ENCODE peak calls at places on chromosomes 5 and 9, in six cellular contexts. One of them, this sample, is unnamed.

GRCh38 chr5:142783601-142784291 is 13.6 kb downstream of the ARHGAP26 start:
- DNase-seq in IMR-90: no peak
- DNase-seq in right lobe of liver: no peak
- DNase-seq in GM12878: peak; percentile 52
- DNase-seq in endothelial cell of umbilical vein: no peak
- DNase-seq in A549: no peak
- DNase-seq in this sample: no peak

GRCh38 chr9:35660966-35661413 is 2.9 kb downstream of the CCDC107 start:
- DNase-seq in A549: peak; percentile 68
- DNase-seq in IMR-90: peak; percentile 62
- DNase-seq in GM12878: no peak
- DNase-seq in endothelial cell of umbilical vein: no peak
- DNase-seq in right lobe of liver: no peak
- DNase-seq in this sample: no peak

GRCh38 chr5:95664204-95664786 is 17.7 kb downstream of the RFESD start:
- DNase-seq in GM12878: peak; percentile 11
- DNase-seq in IMR-90: peak; percentile 49
- DNase-seq in endothelial cell of umbilical vein: peak; percentile 74
- DNase-seq in right lobe of liver: no peak
- DNase-seq in A549: no peak
- DNase-seq in this sample: peak; percentile 78

GRCh38 chr9:130995399-130995941 is 13.5 kb upstream of the LAMC3 start:
- DNase-seq in endothelial cell of umbilical vein: peak; percentile 18
- DNase-seq in A549: peak; percentile 63
- DNase-seq in right lobe of liver: no peak
- DNase-seq in IMR-90: peak; percentile 56
- DNase-seq in GM12878: no peak
- DNase-seq in this sample: peak; percentile 19

GRCh38 chr5:129459485-129460120 is 495 bp upstream of the ADAMTS19 start:
- DNase-seq in GM12878: no peak
- DNase-seq in A549: peak; percentile 5
- DNase-seq in IMR-90: peak; percentile 4
- DNase-seq in right lobe of liver: peak; percentile 41
- DNase-seq in endothelial cell of umbilical vein: peak; percentile 23
- DNase-seq in this sample: peak; percentile 14

GRCh38 chr9:38263534-38263933 is 129.0 kb upstream of the ALDH1B1 start:
- DNase-seq in endothelial cell of umbilical vein: peak; percentile 53
- DNase-seq in IMR-90: peak; percentile 48
- DNase-seq in right lobe of liver: no peak
- DNase-seq in GM12878: no peak
- DNase-seq in A549: peak; percentile 49
- DNase-seq in this sample: no peak

GRCh38 chr5:88275574-88275973 is 6.9 kb upstream of the TMEM161B start:
- DNase-seq in IMR-90: no peak
- DNase-seq in endothelial cell of umbilical vein: no peak
- DNase-seq in GM12878: no peak
- DNase-seq in A549: no peak
- DNase-seq in right lobe of liver: no peak
- DNase-seq in this sample: no peak

GRCh38 chr9:108162664-108163063 is 673.1 kb upstream of the KLF4 start:
- DNase-seq in IMR-90: peak; percentile 80
- DNase-seq in GM12878: no peak
- DNase-seq in endothelial cell of umbilical vein: no peak
- DNase-seq in A549: peak; percentile 7
- DNase-seq in right lobe of liver: no peak
- DNase-seq in this sample: no peak

GRCh38 chr9:97307091-97307490 is 368 bp upstream of the CCDC180 start:
- DNase-seq in GM12878: no peak
- DNase-seq in IMR-90: peak; percentile 57
- DNase-seq in right lobe of liver: peak; percentile 62
- DNase-seq in endothelial cell of umbilical vein: peak; percentile 66
- DNase-seq in A549: no peak
- DNase-seq in this sample: peak; percentile 86

GRCh38 chr5:132458651-132459030 is 31.9 kb downstream of the IRF1 start:
- DNase-seq in A549: no peak
- DNase-seq in endothelial cell of umbilical vein: no peak
- DNase-seq in right lobe of liver: no peak
- DNase-seq in GM12878: no peak
- DNase-seq in IMR-90: peak; percentile 75
- DNase-seq in this sample: peak; percentile 70

GRCh38 chr5:73945505-73945904 is 319.5 kb downstream of the ARHGEF28 start:
- DNase-seq in IMR-90: no peak
- DNase-seq in endothelial cell of umbilical vein: no peak
- DNase-seq in right lobe of liver: no peak
- DNase-seq in GM12878: no peak
- DNase-seq in A549: peak; percentile 53
- DNase-seq in this sample: peak; percentile 32

GRCh38 chr5:74579215-74579614 is 61.3 kb downstream of the ENC1 start:
- DNase-seq in IMR-90: no peak
- DNase-seq in endothelial cell of umbilical vein: no peak
- DNase-seq in A549: no peak
- DNase-seq in right lobe of liver: no peak
- DNase-seq in GM12878: peak; percentile 87
- DNase-seq in this sample: no peak

GRCh38 chr9:89497978-89498844 is at the start of gene SEMA4D:
- DNase-seq in IMR-90: peak; percentile 51
- DNase-seq in GM12878: no peak
- DNase-seq in A549: peak; percentile 70
- DNase-seq in right lobe of liver: peak; percentile 71
- DNase-seq in endothelial cell of umbilical vein: peak; percentile 45
- DNase-seq in this sample: peak; percentile 65

GRCh38 chr5:40680741-40681350 is 1.1 kb downstream of the PTGER4 start:
- DNase-seq in endothelial cell of umbilical vein: peak; percentile 66
- DNase-seq in A549: no peak
- DNase-seq in right lobe of liver: peak; percentile 30
- DNase-seq in GM12878: no peak
- DNase-seq in IMR-90: no peak
- DNase-seq in this sample: peak; percentile 25

GRCh38 chr9:1303911-1304310 is 253.8 kb downstream of the DMRT2 start:
- DNase-seq in right lobe of liver: no peak
- DNase-seq in endothelial cell of umbilical vein: no peak
- DNase-seq in GM12878: no peak
- DNase-seq in IMR-90: no peak
- DNase-seq in A549: no peak
- DNase-seq in this sample: no peak

GRCh38 chr5:88551724-88552345 is 283.2 kb upstream of the TMEM161B start:
- DNase-seq in A549: no peak
- DNase-seq in IMR-90: no peak
- DNase-seq in endothelial cell of umbilical vein: no peak
- DNase-seq in GM12878: no peak
- DNase-seq in right lobe of liver: no peak
- DNase-seq in this sample: no peak

GRCh38 chr5:131296213-131296672 is 32.4 kb downstream of the CDC42SE2 start:
- DNase-seq in right lobe of liver: no peak
- DNase-seq in IMR-90: no peak
- DNase-seq in A549: no peak
- DNase-seq in GM12878: no peak
- DNase-seq in endothelial cell of umbilical vein: no peak
- DNase-seq in this sample: no peak

GRCh38 chr5:42228279-42228678 is 195.0 kb upstream of the GHR start:
- DNase-seq in A549: no peak
- DNase-seq in endothelial cell of umbilical vein: no peak
- DNase-seq in GM12878: no peak
- DNase-seq in right lobe of liver: no peak
- DNase-seq in IMR-90: no peak
- DNase-seq in this sample: no peak

GRCh38 chr5:28390341-28390740 is 1352.0 kb upstream of the CDH9 start:
- DNase-seq in A549: no peak
- DNase-seq in endothelial cell of umbilical vein: no peak
- DNase-seq in GM12878: no peak
- DNase-seq in right lobe of liver: no peak
- DNase-seq in IMR-90: no peak
- DNase-seq in this sample: no peak

GRCh38 chr9:127874301-127875216 is 2.9 kb downstream of the AK1 start:
- DNase-seq in endothelial cell of umbilical vein: no peak
- DNase-seq in GM12878: no peak
- DNase-seq in right lobe of liver: no peak
- DNase-seq in A549: no peak
- DNase-seq in IMR-90: no peak
- DNase-seq in this sample: no peak

GRCh38 chr9:14173730-14174129 is 140.2 kb downstream of the NFIB start:
- DNase-seq in A549: no peak
- DNase-seq in endothelial cell of umbilical vein: no peak
- DNase-seq in right lobe of liver: no peak
- DNase-seq in IMR-90: no peak
- DNase-seq in GM12878: no peak
- DNase-seq in this sample: peak; percentile 4

GRCh38 chr5:93221-93980 is 1.4 kb downstream of the PLEKHG4B start:
- DNase-seq in IMR-90: no peak
- DNase-seq in GM12878: no peak
- DNase-seq in A549: no peak
- DNase-seq in right lobe of liver: no peak
- DNase-seq in endothelial cell of umbilical vein: no peak
- DNase-seq in this sample: no peak

GRCh38 chr9:826500-827280 is 14.8 kb upstream of the DMRT1 start:
- DNase-seq in IMR-90: no peak
- DNase-seq in A549: no peak
- DNase-seq in endothelial cell of umbilical vein: no peak
- DNase-seq in right lobe of liver: no peak
- DNase-seq in GM12878: no peak
- DNase-seq in this sample: no peak

DNA sequence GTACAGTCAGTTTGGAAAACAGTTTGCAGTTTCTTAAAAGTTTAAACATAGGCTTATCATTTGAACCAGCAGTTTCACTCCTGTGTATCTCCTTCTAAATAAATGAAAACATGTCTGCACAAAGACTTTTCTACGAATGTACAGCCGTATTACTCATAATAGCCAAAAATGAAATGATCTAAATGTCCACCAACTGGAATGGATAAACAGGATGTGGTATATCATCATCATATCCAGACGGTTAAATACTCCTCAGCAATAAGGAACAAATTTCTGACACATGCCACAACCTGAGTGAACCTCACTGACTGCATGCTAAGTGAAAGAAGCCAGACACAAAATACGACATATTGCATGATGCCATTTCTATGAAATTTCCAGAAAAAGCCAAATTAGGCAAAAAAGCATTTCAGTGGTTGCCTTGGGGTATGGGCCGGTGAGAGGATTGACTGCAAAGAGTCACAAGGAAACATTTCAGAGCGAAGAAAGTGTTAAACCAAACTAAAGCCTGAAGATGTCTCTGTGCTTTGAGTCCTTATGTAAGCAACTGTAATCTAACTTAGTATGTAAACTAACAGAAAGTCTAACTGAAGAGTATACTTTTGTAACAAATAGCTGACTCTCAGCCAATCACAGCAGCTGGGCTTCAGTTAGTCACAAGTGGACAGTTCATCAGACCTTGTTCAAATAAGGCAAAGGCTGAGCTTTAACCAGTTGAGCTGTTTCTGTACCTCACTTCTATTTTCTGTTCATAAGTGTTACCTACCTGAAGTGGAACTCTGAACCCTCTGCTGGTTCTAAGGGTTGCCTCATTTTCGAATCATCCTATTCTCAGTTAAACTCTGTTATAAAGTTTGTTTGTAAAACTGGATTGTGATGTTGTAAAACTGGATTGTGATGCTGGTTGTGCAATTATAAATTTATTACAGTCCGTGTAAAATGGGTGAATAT is 65.2 kb downstream of the TRIO start:
- DNase-seq in GM12878: peak; percentile 86
- DNase-seq in right lobe of liver: no peak
- DNase-seq in endothelial cell of umbilical vein: peak; percentile 59
- DNase-seq in A549: peak; percentile 75
- DNase-seq in IMR-90: peak; percentile 94
- DNase-seq in this sample: no peak
- TF ChIP-seq POLR2A in GM12878: no peak
- TF ChIP-seq POLR2A in right lobe of liver: peak; percentile 60
- TF ChIP-seq POLR2A in endothelial cell of umbilical vein: peak; percentile 34
- TF ChIP-seq POLR2A in A549: no peak
- TF ChIP-seq POLR2A in IMR-90: no peak
- TF ChIP-seq POLR2A in this sample: no peak

GRCh38 chr5:56588125-56588516 is 227.2 kb upstream of the MAP3K1 start:
- DNase-seq in IMR-90: no peak
- DNase-seq in endothelial cell of umbilical vein: no peak
- DNase-seq in GM12878: no peak
- DNase-seq in A549: no peak
- DNase-seq in right lobe of liver: no peak
- DNase-seq in this sample: no peak

GRCh38 chr5:56591081-56591480 is 224.3 kb upstream of the MAP3K1 start:
- DNase-seq in A549: no peak
- DNase-seq in GM12878: no peak
- DNase-seq in IMR-90: no peak
- DNase-seq in endothelial cell of umbilical vein: no peak
- DNase-seq in right lobe of liver: no peak
- DNase-seq in this sample: no peak

GRCh38 chr5:56589486-56589870 is 225.9 kb upstream of the MAP3K1 start:
- DNase-seq in IMR-90: no peak
- DNase-seq in right lobe of liver: no peak
- DNase-seq in GM12878: no peak
- DNase-seq in A549: no peak
- DNase-seq in endothelial cell of umbilical vein: no peak
- DNase-seq in this sample: no peak

GRCh38 chr5:56587381-56588124 is 227.8 kb upstream of the MAP3K1 start:
- DNase-seq in right lobe of liver: no peak
- DNase-seq in IMR-90: no peak
- DNase-seq in endothelial cell of umbilical vein: no peak
- DNase-seq in GM12878: no peak
- DNase-seq in A549: no peak
- DNase-seq in this sample: no peak

GRCh38 chr5:56588636-56589485 is 226.5 kb upstream of the MAP3K1 start:
- DNase-seq in A549: no peak
- DNase-seq in IMR-90: no peak
- DNase-seq in GM12878: peak; percentile 78
- DNase-seq in right lobe of liver: peak; percentile 26
- DNase-seq in endothelial cell of umbilical vein: no peak
- DNase-seq in this sample: no peak
- TF ChIP-seq POLR2A in A549: no peak
- TF ChIP-seq POLR2A in IMR-90: no peak
- TF ChIP-seq POLR2A in GM12878: peak; percentile 69
- TF ChIP-seq POLR2A in right lobe of liver: no peak
- TF ChIP-seq POLR2A in endothelial cell of umbilical vein: no peak
- TF ChIP-seq POLR2A in this sample: no peak

GRCh38 chr9:122091682-122092592 is 1.2 kb downstream of the TTLL11 start:
- DNase-seq in IMR-90: no peak
- DNase-seq in right lobe of liver: no peak
- DNase-seq in GM12878: no peak
- DNase-seq in A549: no peak
- DNase-seq in endothelial cell of umbilical vein: no peak
- DNase-seq in this sample: peak; percentile 54
- TF ChIP-seq POLR2A in IMR-90: no peak
- TF ChIP-seq POLR2A in right lobe of liver: no peak
- TF ChIP-seq POLR2A in GM12878: no peak
- TF ChIP-seq POLR2A in A549: no peak
- TF ChIP-seq POLR2A in endothelial cell of umbilical vein: no peak
- TF ChIP-seq POLR2A in this sample: no peak

GRCh38 chr9:3346549-3346948 is 179.3 kb downstream of the RFX3 start:
- DNase-seq in endothelial cell of umbilical vein: no peak
- DNase-seq in GM12878: no peak
- DNase-seq in right lobe of liver: no peak
- DNase-seq in A549: no peak
- DNase-seq in IMR-90: no peak
- DNase-seq in this sample: no peak
- TF ChIP-seq POLR2A in endothelial cell of umbilical vein: no peak
- TF ChIP-seq POLR2A in GM12878: no peak
- TF ChIP-seq POLR2A in right lobe of liver: no peak
- TF ChIP-seq POLR2A in A549: no peak
- TF ChIP-seq POLR2A in IMR-90: no peak
- TF ChIP-seq POLR2A in this sample: no peak

This sample was measured in erythroblast.